ENCODE peak calls at places on chromosomes 1 and 21, in six cellular contexts. Y is esophagus muscularis mucosa, S is stomach, G is transverse colon, X is prostate gland, U is upper lobe of left lung. R is an unnamed sample.

GRCh38 chr21:42694751-42695150 is 41.3 kb downstream of the PDE9A start:
- DNase-seq in Y (no peak), S (no peak), G (no peak), X (no peak), U (no peak), R (no peak)

GRCh38 chr1:8818325-8818775 is 910 bp upstream of the RERE start:
- DNase-seq in Y (peak), S (peak), G (peak), X (peak), U (peak), R (no peak)

GRCh38 chr1:101996830-101997485 is at the start of gene OLFM3:
- DNase-seq in Y (no peak), S (no peak), G (no peak), X (no peak), U (no peak), R (no peak)

GRCh38 chr1:24775901-24776300 is 30.7 kb downstream of the CLIC4 start:
- DNase-seq in Y (no peak), S (no peak), G (no peak), X (no peak), U (no peak), R (no peak)

GRCh38 chr1:96524100-96524499 is 197.5 kb upstream of the PTBP2 start:
- DNase-seq in Y (no peak), S (no peak), G (no peak), X (no peak), U (no peak), R (no peak)

GRCh38 chr21:32483293-32483595 is 70.7 kb downstream of the EVA1C start:
- DNase-seq in Y (no peak), S (no peak), G (no peak), X (peak), U (peak), R (no peak)

GRCh38 chr1:17207966-17208418 is 3.1 kb downstream of the PADI1 start:
- DNase-seq in Y (no peak), S (no peak), G (no peak), X (no peak), U (no peak), R (peak)

GRCh38 chr1:41371630-41372599 is 10.7 kb downstream of the FOXO6 start:
- DNase-seq in Y (no peak), S (no peak), G (no peak), X (no peak), U (no peak), R (no peak)

GRCh38 chr1:23167353-23168078 is 1.1 kb downstream of the LUZP1 start:
- DNase-seq in Y (no peak), S (peak), G (peak), X (peak), U (peak), R (no peak)

GRCh38 chr1:170204121-170204520 is 58.4 kb downstream of the NTMT2 start:
- DNase-seq in Y (no peak), S (no peak), G (no peak), X (no peak), U (no peak), R (no peak)

GRCh38 chr1:58548381-58548780 is 1.9 kb upstream of the OMA1 start:
- DNase-seq in Y (no peak), S (no peak), G (no peak), X (no peak), U (no peak), R (no peak)

GRCh38 chr1:6348511-6349191 is 44.9 kb downstream of the ACOT7 start:
- DNase-seq in Y (no peak), S (peak), G (peak), X (no peak), U (peak), R (no peak)

GRCh38 chr21:39610705-39611104 is 2.0 kb upstream of the B3GALT5 start:
- DNase-seq in Y (peak), S (no peak), G (no peak), X (no peak), U (no peak), R (no peak)

GRCh38 chr1:63779872-63780271 is 6.1 kb downstream of the ROR1 start:
- DNase-seq in Y (no peak), S (no peak), G (no peak), X (no peak), U (no peak), R (no peak)

GRCh38 chr1:110671323-110671722 is 3.4 kb downstream of the KCNA3 start:
- DNase-seq in Y (no peak), S (no peak), G (no peak), X (no peak), U (no peak), R (no peak)

GRCh38 chr1:243234978-243235657 is 20.0 kb downstream of the CEP170 start:
- DNase-seq in Y (no peak), S (no peak), G (no peak), X (no peak), U (no peak), R (no peak)

GRCh38 chr1:205692406-205692805 is 12.1 kb upstream of the SLC45A3 start:
- DNase-seq in Y (no peak), S (no peak), G (no peak), X (no peak), U (no peak), R (no peak)

GRCh38 chr1:32249831-32250525 is 1.1 kb upstream of the LCK start:
- DNase-seq in Y (no peak), S (peak), G (peak), X (no peak), U (peak), R (peak)

GRCh38 chr1:213123532-213123931 is 72.5 kb downstream of the RPS6KC1 start:
- DNase-seq in Y (no peak), S (no peak), G (no peak), X (no peak), U (no peak), R (no peak)

GRCh38 chr1:167529829-167530474 is 11.6 kb upstream of the CD247 start:
- DNase-seq in Y (no peak), S (no peak), G (no peak), X (no peak), U (no peak), R (no peak)

GRCh38 chr1:198156745-198157240 is at the start of gene NEK7:
- DNase-seq in Y (no peak), S (peak), G (peak), X (peak), U (peak), R (peak)

GRCh38 chr1:198156111-198156744 is 570 bp upstream of the NEK7 start:
- DNase-seq in Y (no peak), S (peak), G (peak), X (peak), U (peak), R (no peak)

GRCh38 chr1:198157847-198158765 is 1.3 kb downstream of the NEK7 start:
- DNase-seq in Y (no peak), S (no peak), G (peak), X (no peak), U (no peak), R (no peak)

GRCh38 chr1:198158766-198159589 is 2.2 kb downstream of the NEK7 start:
- DNase-seq in Y (peak), S (peak), G (peak), X (peak), U (peak), R (peak)

DNA sequence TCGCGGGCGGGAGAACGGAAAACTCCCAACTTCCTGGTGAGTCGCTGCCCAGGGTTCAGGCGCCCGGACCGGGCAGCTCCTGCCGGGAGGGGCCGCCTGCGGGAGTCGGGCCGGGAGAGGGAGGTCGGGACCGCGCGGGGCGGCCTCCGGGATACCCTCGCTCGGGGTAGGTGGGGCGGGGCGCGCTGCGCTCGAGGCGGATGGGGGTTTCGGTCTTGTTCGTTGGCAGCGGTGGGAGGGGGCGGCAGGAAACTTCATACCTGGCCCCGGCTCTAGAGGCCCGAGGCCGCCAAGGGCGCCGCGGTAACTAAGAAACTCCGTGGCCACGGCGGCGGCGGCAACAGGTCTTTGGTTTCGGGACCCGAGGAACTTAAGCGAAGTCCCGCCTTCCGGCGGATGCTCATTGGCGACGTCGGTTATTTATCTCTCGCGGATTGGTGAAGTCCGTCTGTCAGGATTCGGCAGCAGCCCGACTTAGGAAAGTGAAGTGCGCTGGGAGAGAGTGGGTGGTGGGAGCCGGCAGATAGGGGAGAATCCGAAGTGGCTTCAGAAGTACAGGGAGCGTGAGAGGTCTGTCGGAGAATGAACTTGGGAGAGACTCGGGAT is 546 bp downstream of the NEK7 start:
- DNase-seq in Y (peak), S (peak), G (peak), X (peak), U (peak), R (peak)
- TF ChIP-seq POLR2A in Y (no peak), S (no peak), G (peak), X (peak), U (peak), R (no peak)

DNA sequence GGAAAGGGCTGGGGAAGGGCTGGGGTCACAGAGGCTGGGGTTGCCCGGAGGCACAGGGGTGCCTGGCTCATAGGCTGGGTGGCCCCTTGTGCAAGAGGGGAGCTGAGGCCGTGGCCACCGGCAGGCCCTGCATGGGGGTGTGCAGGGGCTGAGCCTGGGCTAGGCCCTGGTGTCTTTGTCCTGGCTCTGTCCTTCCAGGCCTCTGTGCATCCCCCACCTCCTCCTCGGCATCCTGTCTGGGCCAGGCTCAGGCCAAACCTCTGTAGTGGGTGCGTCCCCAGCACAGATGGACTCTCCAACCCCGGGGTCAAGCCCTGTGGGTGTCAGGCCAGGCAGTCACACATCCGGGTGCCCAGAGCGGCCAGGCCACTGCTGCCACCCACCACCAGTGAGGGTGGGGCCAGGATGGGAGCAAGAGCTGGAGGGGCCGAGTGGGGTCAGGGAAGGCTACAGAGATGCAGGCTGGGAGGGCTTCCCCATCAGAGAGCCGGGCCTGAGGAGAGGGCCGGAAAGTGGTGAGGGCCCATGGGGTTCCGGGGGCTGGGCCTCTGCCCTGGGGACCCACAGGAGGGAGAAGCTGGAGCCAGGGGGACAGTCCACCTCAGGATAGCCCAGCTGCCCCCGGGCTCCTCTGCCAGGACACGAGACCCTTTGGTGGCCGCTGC is 19.4 kb downstream of the PANK4 start:
- DNase-seq in Y (no peak), S (no peak), G (no peak), X (no peak), U (no peak), R (no peak)
- TF ChIP-seq POLR2AphosphoS5 in Y (no peak), S (no peak), G (no peak), X (no peak), U (no peak), R (no peak)

DNA sequence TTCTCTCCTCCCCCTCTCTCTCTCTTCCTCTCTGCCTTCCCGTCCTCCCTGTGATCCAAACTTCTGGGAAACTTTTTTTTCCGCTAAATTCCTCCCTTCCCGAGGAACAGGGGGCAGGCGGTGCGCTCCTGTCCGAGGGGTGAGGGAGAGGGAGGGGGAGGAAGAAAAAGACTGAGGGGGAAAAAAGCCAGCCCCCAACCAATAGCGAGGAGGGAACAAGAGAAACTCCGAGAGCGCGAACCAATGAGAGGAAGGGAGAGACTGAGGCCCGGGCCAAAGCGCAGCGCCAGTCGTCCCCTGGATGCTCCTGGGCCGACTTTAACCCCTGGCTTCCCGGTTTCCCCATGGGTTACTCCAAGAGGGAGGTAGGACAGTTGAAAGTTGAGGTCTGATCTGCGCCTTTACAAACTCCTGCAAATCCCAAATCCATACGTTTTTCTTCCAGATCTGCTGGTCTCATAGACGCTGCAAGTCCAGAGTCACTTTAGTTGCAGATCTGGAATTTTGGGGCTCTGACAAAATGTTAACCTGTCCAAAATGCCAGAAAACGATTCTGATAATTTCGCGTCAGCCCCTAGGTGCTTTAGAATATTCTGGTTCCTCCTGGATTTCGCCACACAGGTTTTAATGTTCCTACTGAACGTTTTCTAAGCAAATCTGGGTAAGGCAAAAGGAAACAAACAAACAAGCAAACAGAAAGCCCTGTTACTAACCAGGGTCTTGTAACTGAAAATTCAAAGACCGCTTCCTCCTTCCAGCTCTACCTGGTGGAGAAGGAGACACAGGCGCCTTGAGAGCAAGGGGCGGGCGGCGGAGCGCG is at the start of gene TBX15:
- DNase-seq in Y (no peak), S (no peak), G (no peak), X (no peak), U (no peak), R (no peak)
- TF ChIP-seq POLR2A in Y (no peak), S (no peak), G (no peak), X (no peak), U (no peak), R (no peak)

GRCh38 chr1:109213345-109213823 is 334 bp upstream of the SARS1 start:
- DNase-seq in Y (no peak), S (no peak), G (no peak), X (no peak), U (no peak), R (no peak)
- TF ChIP-seq POLR2AphosphoS5 in Y (no peak), S (no peak), G (no peak), X (no peak), U (no peak), R (no peak)

GRCh38 chr1:31065310-31066217 is at the start of gene PUM1:
- DNase-seq in Y (peak), S (peak), G (peak), X (peak), U (peak), R (peak)
- TF ChIP-seq POLR2A in Y (peak), S (no peak), G (peak), X (peak), U (peak), R (peak)

DNA sequence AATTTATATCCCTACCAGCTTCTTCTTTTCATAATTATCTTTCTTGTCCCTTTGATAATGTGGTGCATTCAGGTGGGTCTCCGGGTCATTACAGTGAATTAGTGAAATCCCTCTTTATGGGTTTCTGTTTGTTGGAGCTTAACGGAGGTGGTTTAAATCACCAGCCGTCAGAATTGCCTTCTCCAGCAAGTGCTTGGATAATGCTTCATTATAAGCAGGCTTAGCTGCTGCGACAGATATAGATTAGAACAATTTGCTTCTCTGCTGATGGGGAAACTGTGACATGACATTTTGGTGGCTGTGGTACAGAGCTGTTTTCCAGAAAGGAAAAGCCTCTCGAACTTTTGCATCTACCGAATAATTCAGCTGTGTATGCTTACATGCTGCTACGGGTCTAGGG is 56.9 kb downstream of the KAZN start:
- DNase-seq in Y (no peak), S (no peak), G (no peak), X (no peak), U (no peak), R (no peak)
- TF ChIP-seq POLR2AphosphoS5 in Y (no peak), S (no peak), G (no peak), X (no peak), U (no peak), R (no peak)

GRCh38 chr1:155184351-155184811 is 10.7 kb downstream of the TRIM46 start:
- DNase-seq in Y (no peak), S (peak), G (no peak), X (no peak), U (no peak), R (no peak)

GRCh38 chr1:155183775-155184221 is 10.1 kb downstream of the TRIM46 start:
- DNase-seq in Y (no peak), S (no peak), G (no peak), X (no peak), U (no peak), R (no peak)

GRCh38 chr1:155185783-155186265 is 12.2 kb downstream of the TRIM46 start:
- DNase-seq in Y (no peak), S (peak), G (no peak), X (no peak), U (no peak), R (no peak)

GRCh38 chr1:155186266-155186954 is 12.8 kb downstream of the TRIM46 start:
- DNase-seq in Y (no peak), S (peak), G (no peak), X (no peak), U (peak), R (no peak)

GRCh38 chr1:155184835-155185782 is 11.5 kb downstream of the TRIM46 start:
- DNase-seq in Y (no peak), S (peak), G (peak), X (no peak), U (peak), R (peak)
- TF ChIP-seq POLR2A in Y (no peak), S (no peak), G (peak), X (no peak), U (peak), R (no peak)

DNA sequence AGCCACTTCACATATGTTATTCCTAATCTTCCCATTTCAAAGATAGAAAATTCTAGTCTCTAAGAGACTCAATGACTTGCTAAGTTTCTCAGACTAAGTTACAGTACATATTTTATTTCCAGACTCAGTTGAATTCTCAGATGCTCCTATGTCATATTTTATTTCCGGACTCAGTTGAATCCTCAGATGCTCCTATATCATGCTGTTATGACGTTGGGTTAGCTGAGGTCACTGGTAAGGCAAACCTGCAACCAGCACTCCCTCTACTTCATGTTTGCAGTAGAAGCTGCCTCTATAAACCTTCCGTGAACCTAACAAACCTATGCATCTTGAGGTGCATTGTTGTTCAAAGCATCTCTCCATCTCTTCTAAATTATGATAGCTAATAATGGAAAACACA is 187.1 kb upstream of the SGIP1 start:
- DNase-seq in Y (no peak), S (no peak), G (no peak), X (no peak), U (no peak), R (no peak)
- TF ChIP-seq POLR2AphosphoS5 in Y (no peak), S (no peak), G (no peak), X (no peak), U (no peak), R (no peak)

R was measured in GM12891.